ENCODE peak calls at places on chromosomes 6 and 20, in six cellular contexts. V, J, O, X, B and W are unnamed samples. For H3K36me3 and H3K9me3, the result is how much of the 10 kb centered on the place peaks cover.

GRCh38 chr20:19001177-19001576 is 187.6 kb downstream of the SCP2D1 start:
- DNase-seq in V (no peak), J (no peak), O (no peak), X (no peak), B (no peak), W (no peak)

GRCh38 chr6:26045939-26046368 is 41.3 kb upstream of the HFE start:
- DNase-seq in V (no peak), J (no peak), O (peak), X (no peak), B (no peak), W (no peak)

GRCh38 chr6:36312854-36313627 is 23.6 kb downstream of the BNIP5 start:
- DNase-seq in V (no peak), J (no peak), O (no peak), X (no peak), B (peak), W (no peak)

GRCh38 chr6:105459884-105460283 is 57.0 kb upstream of the PREP start:
- DNase-seq in V (no peak), J (no peak), O (no peak), X (no peak), B (peak), W (no peak)

GRCh38 chr6:105536961-105537360 is 134.1 kb upstream of the PREP start:
- DNase-seq in V (no peak), J (no peak), O (no peak), X (no peak), B (no peak), W (no peak)

GRCh38 chr6:141261672-141262060 is 871.1 kb upstream of the GJE1 start:
- DNase-seq in V (no peak), J (no peak), O (no peak), X (no peak), B (no peak), W (no peak)

GRCh38 chr6:140050232-140050995 is 676.0 kb upstream of the CITED2 start:
- DNase-seq in V (no peak), J (no peak), O (peak), X (no peak), B (no peak), W (no peak)

GRCh38 chr20:3720626-3721025 is 8.2 kb upstream of the SIGLEC1 start:
- DNase-seq in V (no peak), J (no peak), O (no peak), X (no peak), B (no peak), W (no peak)

GRCh38 chr6:101399627-101399955 is 6.1 kb downstream of the GRIK2 start:
- DNase-seq in V (no peak), J (no peak), O (no peak), X (no peak), B (no peak), W (no peak)

GRCh38 chr20:35669681-35670080 is 5.0 kb upstream of the CPNE1 start:
- DNase-seq in V (no peak), J (no peak), O (no peak), X (no peak), B (no peak), W (no peak)

GRCh38 chr6:74068945-74069570 is 373.1 kb downstream of the CD109 start:
- DNase-seq in V (no peak), J (no peak), O (no peak), X (no peak), B (no peak), W (no peak)

GRCh38 chr6:152091851-152092341 is 284.4 kb downstream of the ESR1 start:
- DNase-seq in V (no peak), J (no peak), O (no peak), X (no peak), B (no peak), W (no peak)

GRCh38 chr6:29762781-29763214 is 39.6 kb downstream of the HLA-F start:
- DNase-seq in V (no peak), J (no peak), O (no peak), X (no peak), B (no peak), W (no peak)

GRCh38 chr6:118761643-118762042 is 110.3 kb upstream of the CEP85L start:
- DNase-seq in V (no peak), J (no peak), O (no peak), X (peak), B (no peak), W (no peak)

GRCh38 chr20:33401922-33402369 is 627 bp upstream of the CDK5RAP1 start:
- DNase-seq in V (no peak), J (no peak), O (no peak), X (peak), B (no peak), W (no peak)

GRCh38 chr6:43054206-43054943 is 724 bp upstream of the CUL7 start:
- DNase-seq in V (no peak), J (no peak), O (no peak), X (no peak), B (no peak), W (no peak)

GRCh38 chr20:24771651-24772061 is 177.4 kb upstream of the CST7 start:
- DNase-seq in V (no peak), J (no peak), O (no peak), X (no peak), B (no peak), W (no peak)

GRCh38 chr6:70270287-70271005 is 32.4 kb downstream of the COL9A1 start:
- DNase-seq in V (no peak), J (no peak), O (no peak), X (no peak), B (peak), W (no peak)

GRCh38 chr6:138844203-138844602 is 48.3 kb downstream of the ECT2L start:
- DNase-seq in V (no peak), J (no peak), O (peak), X (no peak), B (no peak), W (no peak)

GRCh38 chr20:59569305-59569704 is 35.0 kb upstream of the PHACTR3 start:
- DNase-seq in V (no peak), J (no peak), O (no peak), X (no peak), B (no peak), W (no peak)

GRCh38 chr6:145705561-145705960 is 29.8 kb downstream of the EPM2A start:
- DNase-seq in V (no peak), J (no peak), O (no peak), X (no peak), B (no peak), W (no peak)

GRCh38 chr20:48186915-48187314 is 401.6 kb upstream of the SULF2 start:
- DNase-seq in V (no peak), J (no peak), O (no peak), X (no peak), B (no peak), W (peak)

GRCh38 chr6:57242505-57242904 is 20.4 kb upstream of the RAB23 start:
- DNase-seq in V (no peak), J (no peak), O (peak), X (no peak), B (no peak), W (no peak)

GRCh38 chr20:53738039-53738944 is 144.7 kb upstream of the ZNF217 start:
- DNase-seq in V (no peak), J (peak), O (peak), X (peak), B (no peak), W (peak)

GRCh38 chr6:30206799-30207618 is 6.2 kb downstream of the TRIM26 start:
- DNase-seq in V (no peak), J (no peak), O (peak), X (no peak), B (no peak), W (no peak)

GRCh38 chr20:25274481-25274880 is 26.6 kb downstream of the PYGB start:
- DNase-seq in V (no peak), J (no peak), O (no peak), X (no peak), B (no peak), W (no peak)

GRCh38 chr20:37995856-37996625 is 37.2 kb downstream of the TTI1 start:
- DNase-seq in V (no peak), J (no peak), O (no peak), X (no peak), B (no peak), W (no peak)

GRCh38 chr6:84547341-84547794 is 217.0 kb downstream of the TBX18 start:
- DNase-seq in V (no peak), J (no peak), O (no peak), X (peak), B (peak), W (no peak)

GRCh38 chr20:20375862-20376261 is 8.0 kb downstream of the INSM1 start:
- DNase-seq in V (no peak), J (no peak), O (no peak), X (no peak), B (no peak), W (no peak)

GRCh38 chr20:20370087-20370575 is 2.2 kb downstream of the INSM1 start:
- DNase-seq in V (no peak), J (no peak), O (no peak), X (no peak), B (no peak), W (no peak)

GRCh38 chr20:20371133-20371532 is 3.2 kb downstream of the INSM1 start:
- DNase-seq in V (no peak), J (no peak), O (no peak), X (no peak), B (no peak), W (no peak)

GRCh38 chr20:20371681-20372080 is 3.8 kb downstream of the INSM1 start:
- DNase-seq in V (no peak), J (no peak), O (no peak), X (no peak), B (no peak), W (no peak)

GRCh38 chr20:20373046-20373706 is 5.3 kb downstream of the INSM1 start:
- DNase-seq in V (no peak), J (no peak), O (no peak), X (no peak), B (no peak), W (no peak)
- TF ChIP-seq ZNF274 in V (no peak), J (no peak), O (no peak), X (no peak), B (no peak), W (no peak)

DNA sequence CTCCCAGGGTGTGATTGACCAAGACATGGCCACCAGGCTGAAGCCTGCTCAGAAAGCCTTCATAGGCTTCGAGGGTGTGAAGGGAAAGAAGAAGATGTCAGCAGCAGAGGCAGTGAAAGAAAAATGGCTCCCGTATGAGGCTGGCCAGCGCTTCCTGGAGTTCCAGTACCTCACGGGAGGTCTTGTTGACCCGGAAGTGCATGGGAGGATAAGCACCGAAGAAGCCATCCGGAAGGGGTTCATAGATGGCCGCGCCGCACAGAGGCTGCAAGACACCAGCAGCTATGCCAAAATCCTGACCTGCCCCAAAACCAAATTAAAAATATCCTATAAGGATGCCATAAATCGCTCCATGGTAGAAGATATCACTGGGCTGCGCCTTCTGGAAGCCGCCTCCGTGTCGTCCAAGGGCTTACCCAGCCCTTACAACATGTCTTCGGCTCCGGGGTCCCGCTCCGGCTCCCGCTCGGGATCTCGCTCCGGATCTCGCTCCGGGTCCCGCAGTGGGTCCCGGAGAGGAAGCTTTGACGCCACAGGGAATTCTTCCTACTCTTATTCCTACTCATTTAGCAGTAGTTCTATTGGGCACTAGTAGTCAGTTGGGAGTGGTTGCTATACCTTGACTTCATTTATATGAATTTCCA is 4.6 kb upstream of the SNRNP48 start:
- DNase-seq in V (no peak), J (no peak), O (no peak), X (no peak), B (no peak), W (no peak)
- H3K36me3 ChIP-seq in V (under half), J (under half), O (under half), X (under half), B (under half), W (half or more)

GRCh38 chr6:13671742-13672141 is 39.9 kb downstream of the RANBP9 start:
- DNase-seq in V (no peak), J (no peak), O (no peak), X (no peak), B (no peak), W (no peak)

GRCh38 chr6:13673368-13673767 is 38.3 kb downstream of the RANBP9 start:
- DNase-seq in V (no peak), J (no peak), O (no peak), X (no peak), B (no peak), W (no peak)

GRCh38 chr6:13673825-13674444 is 37.7 kb downstream of the RANBP9 start:
- DNase-seq in V (no peak), J (no peak), O (no peak), X (no peak), B (no peak), W (no peak)

GRCh38 chr6:13674533-13675190 is 37.0 kb downstream of the RANBP9 start:
- DNase-seq in V (no peak), J (no peak), O (no peak), X (peak), B (no peak), W (no peak)

DNA sequence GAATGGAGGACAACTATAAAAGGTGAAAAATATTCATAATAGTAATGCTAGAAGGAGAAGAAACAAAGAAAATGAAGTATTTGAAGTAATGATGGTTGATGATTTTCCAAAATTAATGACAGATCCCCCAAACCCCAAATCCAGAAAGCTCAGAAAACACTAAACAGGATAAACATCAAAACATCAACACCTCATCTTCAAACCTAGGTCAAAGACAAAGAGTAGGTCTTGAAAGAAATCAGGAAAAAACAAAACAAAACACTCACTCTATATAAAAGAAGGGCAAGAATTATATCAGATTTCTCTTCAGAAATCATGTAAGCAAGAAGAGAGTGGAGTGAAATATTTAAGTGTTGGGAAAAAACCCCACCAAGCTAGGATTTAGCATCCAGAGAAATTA is 38.7 kb downstream of the RANBP9 start:
- DNase-seq in V (no peak), J (no peak), O (no peak), X (no peak), B (no peak), W (no peak)
- H3K9me3 ChIP-seq in V (under half), J (under half), O (under half), X (under half), B (under half), W (under half)

GRCh38 chr20:20455945-20456344 is 88.0 kb downstream of the INSM1 start:
- DNase-seq in V (no peak), J (no peak), O (no peak), X (no peak), B (no peak), W (no peak)
- TF ChIP-seq ZNF274 in V (no peak), J (no peak), O (no peak), X (no peak), B (no peak), W (no peak)